ENCODE peak calls at places on chromosomes 16 and 17, in nine cellular contexts. Q is RWPE1; T is Calu3; R is SK-N-MC; H is activated CD4-positive, alpha-beta T cell treated with anti-CD3 and anti-CD28 coated beads for 24 hours; E is A172; S is neuronal stem cell; B is NCI-H345; D is stimulated activated naive CD4-positive, alpha-beta T cell treated with Interleukin-2 at 50 U/mL for 16 hours. K is an unnamed sample.

GRCh38 chr17:17109231-17109630 is 67.0 kb downstream of the MPRIP start:
- DNase-seq in S (no peak), E (no peak), H (no peak), Q (no peak), B (no peak), T (no peak), D (no peak), R (no peak), K (peak; percentile 63)

GRCh38 chr17:78817123-78817522 is 23.5 kb downstream of the USP36 start:
- DNase-seq in H (peak; percentile 24), R (no peak), T (no peak), E (no peak), D (peak; percentile 67), S (no peak), B (no peak), Q (no peak), K (no peak)

GRCh38 chr17:42698736-42699414 is 16.5 kb downstream of the CNTNAP1 start:
- DNase-seq in B (no peak), T (no peak), E (peak; percentile 85), H (no peak), S (no peak), Q (peak; percentile 52), R (no peak), D (no peak), K (no peak)

GRCh38 chr16:83390759-83391158 is 417.0 kb upstream of the HSBP1 start:
- DNase-seq in E (no peak), R (no peak), T (no peak), B (no peak), Q (no peak), S (no peak), H (no peak), D (no peak), K (no peak)

GRCh38 chr16:54930034-54930938 is at the start of gene IRX5:
- DNase-seq in Q (peak; percentile 69), T (peak; percentile 94), H (no peak), E (peak; percentile 92), D (peak; percentile 8), R (no peak), S (peak; percentile 91), B (peak; percentile 92), K (peak; percentile 91)

GRCh38 chr17:27499451-27500265 is 43.4 kb downstream of the KSR1 start:
- DNase-seq in H (no peak), T (no peak), S (no peak), E (no peak), B (no peak), D (no peak), Q (no peak), R (no peak), K (no peak)

GRCh38 chr16:75433732-75434413 is 570 bp upstream of the CFDP1 start:
- DNase-seq in S (no peak), T (peak; percentile 77), E (peak; percentile 78), D (peak; percentile 87), B (peak; percentile 77), H (no peak), R (no peak), Q (peak; percentile 68), K (no peak)

GRCh38 chr17:18026408-18026776 is 12.6 kb downstream of the ATPAF2 start:
- DNase-seq in R (no peak), T (no peak), Q (no peak), S (no peak), B (peak; percentile 14), D (no peak), H (no peak), E (peak; percentile 64), K (no peak)

GRCh38 chr16:31709181-31709580 is 164.4 kb upstream of the ZNF267 start:
- DNase-seq in B (no peak), Q (no peak), H (no peak), E (no peak), T (no peak), R (no peak), D (no peak), S (no peak), K (no peak)

GRCh38 chr17:59008737-59009136 is 97.9 kb downstream of the TRIM37 start:
- DNase-seq in B (no peak), T (no peak), H (no peak), S (no peak), E (no peak), D (no peak), R (no peak), Q (no peak), K (no peak)

GRCh38 chr17:58277107-58277506 is 3.6 kb downstream of the MPO start:
- DNase-seq in B (no peak), E (no peak), S (no peak), H (no peak), R (no peak), D (no peak), T (no peak), Q (no peak), K (peak; percentile 31)

GRCh38 chr17:59367657-59368045 is 36.2 kb downstream of the YPEL2 start:
- DNase-seq in Q (peak; percentile 23), T (no peak), D (no peak), E (no peak), S (no peak), B (no peak), H (no peak), R (no peak), K (no peak)

GRCh38 chr17:48841395-48841831 is 10.6 kb downstream of the CALCOCO2 start:
- DNase-seq in B (no peak), Q (no peak), H (no peak), D (no peak), T (no peak), S (no peak), E (peak; percentile 22), R (no peak), K (no peak)

GRCh38 chr17:36892112-36892838 is 45.0 kb upstream of the LHX1 start:
- DNase-seq in S (no peak), E (no peak), B (no peak), Q (no peak), R (no peak), H (no peak), D (no peak), T (peak; percentile 70), K (peak; percentile 42)

GRCh38 chr16:9647981-9648701 is 534.1 kb downstream of the GRIN2A start:
- DNase-seq in E (peak; percentile 4), S (peak; percentile 21), Q (peak; percentile 30), B (no peak), T (peak; percentile 53), D (no peak), H (no peak), R (no peak), K (peak; percentile 54)

GRCh38 chr16:86685071-86685470 is 106.7 kb downstream of the FOXL1 start:
- DNase-seq in R (no peak), B (no peak), T (no peak), Q (no peak), H (no peak), D (no peak), S (no peak), E (peak; percentile 32), K (no peak)

GRCh38 chr16:70419384-70420327 is 19.2 kb downstream of the ST3GAL2 start:
- DNase-seq in H (no peak), T (no peak), R (no peak), Q (no peak), E (no peak), S (no peak), D (no peak), B (no peak), K (no peak)

GRCh38 chr17:21004016-21004930 is 38.5 kb downstream of the USP22 start:
- DNase-seq in B (no peak), H (no peak), T (no peak), D (no peak), Q (no peak), E (no peak), R (no peak), S (no peak), K (no peak)

GRCh38 chr17:9195961-9196668 is 174.8 kb downstream of the NTN1 start:
- DNase-seq in H (no peak), E (no peak), R (no peak), B (peak; percentile 62), D (no peak), S (peak; percentile 24), T (peak; percentile 17), Q (no peak), K (peak; percentile 0)

GRCh38 chr17:50184611-50185398 is 16.6 kb downstream of the COL1A1 start:
- DNase-seq in Q (peak; percentile 70), E (no peak), S (no peak), B (no peak), H (no peak), R (no peak), D (no peak), T (no peak), K (no peak)

GRCh38 chr16:67917140-67917851 is 14.4 kb downstream of the CTRL start:
- DNase-seq in H (no peak), D (no peak), S (no peak), T (no peak), E (no peak), B (no peak), R (no peak), Q (no peak), K (no peak)

GRCh38 chr17:31248986-31249385 is 48.1 kb downstream of the OMG start:
- DNase-seq in R (no peak), D (no peak), H (no peak), S (no peak), B (no peak), Q (peak; percentile 28), E (peak; percentile 73), T (no peak), K (no peak)

GRCh38 chr17:21362331-21362931 is 13.7 kb upstream of the KCNJ12 start:
- DNase-seq in Q (no peak), H (no peak), E (no peak), B (no peak), R (no peak), S (no peak), T (no peak), D (no peak), K (no peak)

GRCh38 chr16:12318661-12319463 is 342.3 kb downstream of the SNX29 start:
- DNase-seq in B (no peak), R (no peak), D (no peak), T (no peak), H (no peak), Q (no peak), S (no peak), E (no peak), K (no peak)

GRCh38 chr16:8888951-8889892 is 7.1 kb downstream of the LITAFD start:
- DNase-seq in D (no peak), H (no peak), E (no peak), B (no peak), Q (no peak), S (no peak), T (no peak), R (no peak), K (no peak)

GRCh38 chr16:9846362-9847099 is 335.7 kb downstream of the GRIN2A start:
- DNase-seq in S (no peak), H (no peak), E (no peak), B (no peak), Q (no peak), R (no peak), D (no peak), T (peak; percentile 23), K (no peak)

GRCh38 chr17:1908699-1909309 is 79.0 kb downstream of the RPA1 start:
- DNase-seq in S (peak; percentile 69), Q (peak; percentile 75), E (peak; percentile 71), D (no peak), T (peak; percentile 64), R (peak; percentile 62), H (peak; percentile 11), B (peak; percentile 61), K (peak; percentile 59)

GRCh38 chr17:80981062-80981902 is 10.4 kb upstream of the CHMP6 start:
- DNase-seq in Q (no peak), R (no peak), B (peak; percentile 38), T (peak; percentile 43), H (no peak), S (peak; percentile 65), E (no peak), D (no peak), K (no peak)

GRCh38 chr16:72372646-72373045 is 200.7 kb upstream of the PMFBP1 start:
- DNase-seq in S (no peak), E (no peak), D (no peak), H (no peak), B (no peak), T (no peak), Q (no peak), R (no peak), K (no peak)

GRCh38 chr17:4344926-4345325 is 21.5 kb downstream of the UBE2G1 start:
- DNase-seq in T (no peak), B (no peak), H (no peak), S (no peak), Q (no peak), E (no peak), R (no peak), D (no peak), K (no peak)

GRCh38 chr17:71922439-71922838 is 198.4 kb upstream of the SOX9 start:
- DNase-seq in E (peak; percentile 87), T (no peak), Q (peak; percentile 70), H (no peak), R (no peak), B (no peak), S (no peak), D (no peak), K (peak; percentile 2)